ENCODE peak calls at places on chromosomes 2 and 18, in five cellular contexts. One of them, this sample, is unnamed.

GRCh38 chr18:366466-367053 is 98.7 kb upstream of the THOC1 start:
- DNase-seq in sigmoid colon: no peak
- DNase-seq in heart left ventricle: no peak
- DNase-seq in HuH-7: no peak
- DNase-seq in activated T-cell treated with anti-CD3 and anti-CD28 coated beads for 1 hour: no peak
- DNase-seq in this sample: no peak

GRCh38 chr2:85593023-85593422 is 2.5 kb upstream of the RNF181 start:
- DNase-seq in sigmoid colon: no peak
- DNase-seq in heart left ventricle: no peak
- DNase-seq in HuH-7: no peak
- DNase-seq in activated T-cell treated with anti-CD3 and anti-CD28 coated beads for 1 hour: no peak
- DNase-seq in this sample: no peak

GRCh38 chr2:58594762-58595161 is 353.6 kb upstream of the FANCL start:
- DNase-seq in sigmoid colon: no peak
- DNase-seq in heart left ventricle: no peak
- DNase-seq in HuH-7: no peak
- DNase-seq in activated T-cell treated with anti-CD3 and anti-CD28 coated beads for 1 hour: no peak
- DNase-seq in this sample: no peak

GRCh38 chr18:7521226-7521856 is 45.8 kb upstream of the PTPRM start:
- DNase-seq in sigmoid colon: no peak
- DNase-seq in heart left ventricle: no peak
- DNase-seq in HuH-7: no peak
- DNase-seq in activated T-cell treated with anti-CD3 and anti-CD28 coated beads for 1 hour: no peak
- DNase-seq in this sample: no peak

GRCh38 chr2:96913398-96914202 is 43.7 kb upstream of the SEMA4C start:
- DNase-seq in sigmoid colon: no peak
- DNase-seq in heart left ventricle: peak; percentile 67
- DNase-seq in HuH-7: no peak
- DNase-seq in activated T-cell treated with anti-CD3 and anti-CD28 coated beads for 1 hour: peak; percentile 50
- DNase-seq in this sample: no peak

GRCh38 chr2:44952143-44952805 is 10.8 kb downstream of the SIX3 start:
- DNase-seq in sigmoid colon: no peak
- DNase-seq in heart left ventricle: no peak
- DNase-seq in HuH-7: peak; percentile 80
- DNase-seq in activated T-cell treated with anti-CD3 and anti-CD28 coated beads for 1 hour: no peak
- DNase-seq in this sample: peak; percentile 84

GRCh38 chr2:12044857-12045256 is 298.4 kb downstream of the LPIN1 start:
- DNase-seq in sigmoid colon: no peak
- DNase-seq in heart left ventricle: no peak
- DNase-seq in HuH-7: no peak
- DNase-seq in activated T-cell treated with anti-CD3 and anti-CD28 coated beads for 1 hour: peak; percentile 9
- DNase-seq in this sample: no peak

GRCh38 chr18:61898576-61899205 is 5.9 kb upstream of the RNF152 start:
- DNase-seq in sigmoid colon: no peak
- DNase-seq in heart left ventricle: no peak
- DNase-seq in HuH-7: no peak
- DNase-seq in activated T-cell treated with anti-CD3 and anti-CD28 coated beads for 1 hour: no peak
- DNase-seq in this sample: peak; percentile 67

GRCh38 chr2:63861220-63861822 is 19.6 kb downstream of the UGP2 start:
- DNase-seq in sigmoid colon: peak; percentile 75
- DNase-seq in heart left ventricle: peak; percentile 46
- DNase-seq in HuH-7: peak; percentile 21
- DNase-seq in activated T-cell treated with anti-CD3 and anti-CD28 coated beads for 1 hour: peak; percentile 47
- DNase-seq in this sample: peak; percentile 68

GRCh38 chr18:34991561-34991960 is 49.7 kb upstream of the MAPRE2 start:
- DNase-seq in sigmoid colon: no peak
- DNase-seq in heart left ventricle: no peak
- DNase-seq in HuH-7: no peak
- DNase-seq in activated T-cell treated with anti-CD3 and anti-CD28 coated beads for 1 hour: no peak
- DNase-seq in this sample: no peak

GRCh38 chr2:238160206-238161129 is 1.7 kb downstream of the ERFE start:
- DNase-seq in sigmoid colon: no peak
- DNase-seq in heart left ventricle: no peak
- DNase-seq in HuH-7: peak; percentile 83
- DNase-seq in activated T-cell treated with anti-CD3 and anti-CD28 coated beads for 1 hour: no peak
- DNase-seq in this sample: no peak

GRCh38 chr2:239830718-239831271 is 194.3 kb downstream of the NDUFA10 start:
- DNase-seq in sigmoid colon: peak; percentile 62
- DNase-seq in heart left ventricle: no peak
- DNase-seq in HuH-7: no peak
- DNase-seq in activated T-cell treated with anti-CD3 and anti-CD28 coated beads for 1 hour: no peak
- DNase-seq in this sample: no peak

GRCh38 chr2:230152334-230152733 is 67.5 kb downstream of the SP110 start:
- DNase-seq in sigmoid colon: no peak
- DNase-seq in heart left ventricle: no peak
- DNase-seq in HuH-7: no peak
- DNase-seq in activated T-cell treated with anti-CD3 and anti-CD28 coated beads for 1 hour: no peak
- DNase-seq in this sample: no peak

GRCh38 chr2:236404346-236404745 is 140.1 kb upstream of the ASB18 start:
- DNase-seq in sigmoid colon: no peak
- DNase-seq in heart left ventricle: no peak
- DNase-seq in HuH-7: no peak
- DNase-seq in activated T-cell treated with anti-CD3 and anti-CD28 coated beads for 1 hour: no peak
- DNase-seq in this sample: no peak

GRCh38 chr2:220033546-220033945 is 406.1 kb downstream of the SLC4A3 start:
- DNase-seq in sigmoid colon: no peak
- DNase-seq in heart left ventricle: no peak
- DNase-seq in HuH-7: no peak
- DNase-seq in activated T-cell treated with anti-CD3 and anti-CD28 coated beads for 1 hour: no peak
- DNase-seq in this sample: no peak

This sample was measured in hepatocyte.